ENCODE peak calls at places on chromosome 6, in five cellular contexts. B is AG08395, Z is HTR-8/SVneo, M is T1000, Y is body of pancreas. H is an unnamed sample.
A peak's percentile ranks its signal among the peaks of the same experiment; 100 is the strongest.

GRCh38 chr6:38212579-38212978 is 393.1 kb downstream of the ZFAND3 start:
- DNase-seq in B (no peak), Z (no peak), M (peak; percentile 15), Y (no peak), H (no peak)

GRCh38 chr6:27865952-27866369 is 46.2 kb downstream of the OR2B2 start:
- DNase-seq in B (no peak), Z (no peak), M (no peak), Y (no peak), H (no peak)

GRCh38 chr6:63663147-63663877 is 27.7 kb downstream of the PHF3 start:
- DNase-seq in B (peak; percentile 64), Z (peak; percentile 19), M (no peak), Y (no peak), H (no peak)

GRCh38 chr6:153503810-153504209 is 372.7 kb upstream of the RGS17 start:
- DNase-seq in B (no peak), Z (no peak), M (no peak), Y (no peak), H (no peak)

GRCh38 chr6:169046483-169047192 is 207.0 kb downstream of the THBS2 start:
- DNase-seq in B (peak; percentile 67), Z (peak; percentile 19), M (peak; percentile 37), Y (no peak), H (no peak)

GRCh38 chr6:22279427-22279826 is 17.4 kb downstream of the PRL start:
- DNase-seq in B (no peak), Z (no peak), M (no peak), Y (no peak), H (no peak)

GRCh38 chr6:11050735-11051134 is 6.6 kb upstream of the ELOVL2 start:
- DNase-seq in B (peak; percentile 11), Z (no peak), M (no peak), Y (no peak), H (no peak)

GRCh38 chr6:47111685-47112084 is 69.6 kb upstream of the ADGRF1 start:
- DNase-seq in B (no peak), Z (no peak), M (no peak), Y (no peak), H (no peak)

GRCh38 chr6:15498640-15499039 is 164.2 kb downstream of the DTNBP1 start:
- DNase-seq in B (no peak), Z (no peak), M (no peak), Y (no peak), H (no peak)

GRCh38 chr6:74519172-74519571 is 686.7 kb downstream of the COL12A1 start:
- DNase-seq in B (peak; percentile 54), Z (peak; percentile 3), M (no peak), Y (no peak), H (no peak)

H was measured in prostate gland.